ENCODE peak calls at places on chromosomes 13 and 19, in seven cellular contexts. A is mammary epithelial cell, M is GM23338, Q is neuronal stem cell, U is IMR-90, W is neural progenitor cell, D is HCT116. X is an unnamed sample.

GRCh38 chr19:2138061-2138728 is 13.2 kb downstream of the AP3D1 start:
- DNase-seq in A (no peak), M (no peak), Q (no peak), U (no peak), W (no peak), D (no peak), X (no peak)

GRCh38 chr19:15469513-15470297 is 5.4 kb upstream of the RASAL3 start:
- DNase-seq in A (no peak), M (peak; percentile 74), Q (no peak), U (no peak), W (peak; percentile 32), D (no peak), X (no peak)

GRCh38 chr19:30848626-30849322 is 476.6 kb downstream of the ZNF536 start:
- DNase-seq in A (no peak), M (no peak), Q (no peak), U (no peak), W (no peak), D (no peak), X (no peak)

GRCh38 chr19:38975861-38976271 is 324 bp upstream of the FBXO17 start:
- DNase-seq in A (no peak), M (peak; percentile 59), Q (peak; percentile 37), U (peak; percentile 31), W (peak; percentile 67), D (no peak), X (peak; percentile 74)

GRCh38 chr19:47239610-47240296 is 8.8 kb upstream of the BBC3 start:
- DNase-seq in A (peak; percentile 25), M (peak; percentile 84), Q (no peak), U (peak; percentile 47), W (peak; percentile 89), D (no peak), X (no peak)

GRCh38 chr19:15315101-15315500 is 17.2 kb downstream of the BRD4 start:
- DNase-seq in A (peak; percentile 70), M (no peak), Q (no peak), U (no peak), W (no peak), D (no peak), X (no peak)

GRCh38 chr19:48724796-48725753 is 5.5 kb upstream of the MAMSTR start:
- DNase-seq in A (peak; percentile 71), M (peak; percentile 92), Q (no peak), U (peak; percentile 93), W (peak; percentile 79), D (peak; percentile 72), X (peak; percentile 77)

GRCh38 chr13:39415403-39415802 is 187.6 kb downstream of the LHFPL6 start:
- DNase-seq in A (peak; percentile 22), M (peak; percentile 63), Q (no peak), U (peak; percentile 43), W (peak; percentile 54), D (peak; percentile 15), X (peak; percentile 57)

GRCh38 chr13:44726214-44726613 is 150.1 kb upstream of the TSC22D1 start:
- DNase-seq in A (peak; percentile 69), M (no peak), Q (no peak), U (peak; percentile 90), W (no peak), D (no peak), X (no peak)

GRCh38 chr13:101406787-101407186 is 9.5 kb downstream of the NALCN start:
- DNase-seq in A (peak; percentile 25), M (no peak), Q (no peak), U (no peak), W (no peak), D (no peak), X (no peak)
- H3K4me2 ChIP-seq in A (peak overlapping the region; percentile 74), M (no peak overlapping the region), Q (no peak overlapping the region), U (no peak overlapping the region), W (no peak overlapping the region), D (no peak overlapping the region), X (no peak overlapping the region)

GRCh38 chr19:13014101-13014920 is 19.0 kb downstream of the NFIX start:
- DNase-seq in A (peak; percentile 66), M (peak; percentile 70), Q (no peak), U (no peak), W (peak; percentile 82), D (no peak), X (peak; percentile 47)

GRCh38 chr19:13016628-13017305 is 21.5 kb downstream of the NFIX start:
- DNase-seq in A (peak; percentile 48), M (peak; percentile 48), Q (no peak), U (no peak), W (peak; percentile 75), D (no peak), X (peak; percentile 46)

GRCh38 chr19:13016245-13016627 is 21.0 kb downstream of the NFIX start:
- DNase-seq in A (no peak), M (no peak), Q (no peak), U (no peak), W (no peak), D (no peak), X (no peak)

GRCh38 chr19:13014921-13015280 is 19.6 kb downstream of the NFIX start:
- DNase-seq in A (no peak), M (peak; percentile 45), Q (no peak), U (no peak), W (no peak), D (no peak), X (no peak)

DNA sequence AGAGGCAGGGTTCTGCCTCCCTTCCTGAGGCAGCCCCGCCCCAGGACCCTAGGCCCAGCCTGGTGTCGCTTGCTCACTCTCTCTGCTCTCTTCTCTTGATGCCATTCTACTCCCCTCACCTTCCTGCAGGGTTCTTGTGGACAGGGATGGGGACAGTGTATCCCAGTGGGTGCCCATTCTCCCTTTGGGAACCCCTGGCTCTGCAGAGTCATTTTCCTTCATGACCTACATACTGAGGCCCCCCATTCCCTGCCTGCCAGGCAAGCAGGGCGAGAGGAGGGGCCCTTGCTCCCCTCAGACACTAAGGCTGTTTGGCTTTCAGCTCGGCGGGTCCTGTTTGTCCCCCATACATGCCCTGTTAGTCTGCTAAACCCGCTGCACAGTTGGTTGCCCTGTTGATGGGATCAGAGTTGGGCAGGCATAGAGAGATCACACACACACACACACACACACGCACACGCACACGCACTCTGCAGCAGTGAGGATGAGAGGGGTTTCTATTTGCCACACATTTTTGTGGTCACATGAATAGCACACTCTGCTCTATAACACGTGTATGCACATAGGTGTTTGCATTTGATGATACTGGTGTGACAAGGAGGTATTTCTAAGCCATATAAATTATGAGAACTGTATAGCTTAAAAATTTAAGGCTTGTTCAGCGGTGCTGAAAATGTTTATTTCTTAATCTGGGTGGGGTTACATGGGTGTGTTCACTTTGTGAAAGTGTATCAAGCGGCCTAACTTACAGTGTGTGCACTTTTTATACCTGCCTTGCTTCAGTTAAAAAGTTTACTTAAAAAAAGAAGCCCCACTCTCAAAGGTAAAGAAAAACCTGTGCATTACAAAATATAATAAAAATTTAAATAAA is 20.3 kb downstream of the NFIX start:
- DNase-seq in A (peak; percentile 59), M (peak; percentile 75), Q (no peak), U (peak; percentile 33), W (peak; percentile 62), D (no peak), X (peak; percentile 34)
- H3K4me1 ChIP-seq in A (peaks cover 76% of the 10 kb centered on the region), M (peaks cover 87% of the 10 kb centered on the region), Q (peaks cover 4% of the 10 kb centered on the region), U (peaks cover 38% of the 10 kb centered on the region), W (peaks cover 24% of the 10 kb centered on the region), D (peaks cover 16% of the 10 kb centered on the region), X (peaks cover 2% of the 10 kb centered on the region)

DNA sequence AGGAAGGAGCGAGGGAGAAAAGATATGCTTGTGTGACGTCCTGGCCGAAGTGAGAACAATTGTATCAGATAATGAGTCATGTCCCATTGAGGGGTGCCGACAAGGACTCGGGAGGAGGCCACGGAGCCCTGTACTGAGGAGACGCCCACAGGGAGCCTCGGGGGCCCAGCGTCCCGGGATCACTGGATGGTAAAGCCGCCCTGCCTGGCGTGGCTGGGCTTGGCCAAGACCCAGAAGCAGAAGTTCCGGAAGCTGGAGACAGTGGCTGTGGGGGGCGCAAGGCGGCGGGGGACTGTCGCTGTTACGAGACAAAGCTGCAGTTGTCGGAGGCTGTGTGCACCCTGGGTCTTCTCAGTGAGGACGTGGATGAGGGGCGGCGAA is 54.2 kb downstream of the MCF2L start:
- DNase-seq in A (no peak), M (peak; percentile 28), Q (no peak), U (no peak), W (no peak), D (no peak), X (peak; percentile 88)
- H3K4me2 ChIP-seq in A (no peak overlapping the region), M (peak overlapping the region; percentile 55), Q (peak overlapping the region; percentile 11), U (no peak overlapping the region), W (peak overlapping the region; percentile 76), D (peak overlapping the region; percentile 52), X (no peak overlapping the region)

GRCh38 chr13:97321616-97322321 is 99.6 kb downstream of the MBNL2 start:
- DNase-seq in A (no peak), M (no peak), Q (no peak), U (no peak), W (no peak), D (no peak), X (no peak)
- H3K4me1 ChIP-seq in A (peaks cover 5% of the 10 kb centered on the region), M (no peaks in the 10 kb centered on the region), Q (no peaks in the 10 kb centered on the region), U (peaks cover 32% of the 10 kb centered on the region), W (no peaks in the 10 kb centered on the region), D (peaks cover 25% of the 10 kb centered on the region), X (no peaks in the 10 kb centered on the region)

X was measured in mesendoderm.